ENCODE peak calls at places on chromosomes 7 and 10, in eight cellular contexts. I is K562, D is GM23338, X is IMR-90, F is neuronal stem cell, L is hepatocyte, T is GM23248, Z is trophoblast cell. V is an unnamed sample.

GRCh38 chr7:139603282-139603681 is 79.8 kb downstream of the CLEC2L start:
- DNase-seq in I (no peak), D (no peak), X (no peak), F (no peak), L (no peak), T (no peak), Z (no peak), V (no peak)

GRCh38 chr7:157881062-157881771 is 544.4 kb downstream of the DNAJB6 start:
- DNase-seq in I (no peak), D (no peak), X (no peak), F (no peak), L (no peak), T (no peak), Z (no peak), V (no peak)

GRCh38 chr7:140022582-140023211 is 40.1 kb downstream of the PARP12 start:
- DNase-seq in I (no peak), D (no peak), X (peak), F (no peak), L (no peak), T (no peak), Z (no peak), V (no peak)

GRCh38 chr10:70053212-70053895 is 708 bp downstream of the MACROH2A2 start:
- DNase-seq in I (no peak), D (peak), X (no peak), F (peak), L (peak), T (peak), Z (no peak), V (no peak)

GRCh38 chr10:102235598-102235920 is 5.8 kb downstream of the PITX3 start:
- DNase-seq in I (no peak), D (no peak), X (peak), F (no peak), L (no peak), T (peak), Z (no peak), V (no peak)

GRCh38 chr10:80468002-80468401 is 13.9 kb downstream of the TSPAN14 start:
- DNase-seq in I (peak), D (peak), X (no peak), F (no peak), L (no peak), T (no peak), Z (no peak), V (peak)

GRCh38 chr10:10007972-10008371 is 1009.7 kb upstream of the CELF2 start:
- DNase-seq in I (no peak), D (no peak), X (no peak), F (no peak), L (no peak), T (no peak), Z (no peak), V (peak)

GRCh38 chr7:156842740-156843140 is 50.2 kb downstream of the LMBR1 start:
- DNase-seq in I (peak), D (peak), X (no peak), F (no peak), L (no peak), T (no peak), Z (peak), V (no peak)

GRCh38 chr7:28979791-28980190 is 21.7 kb upstream of the TRIL start:
- DNase-seq in I (no peak), D (no peak), X (no peak), F (no peak), L (no peak), T (no peak), Z (peak), V (no peak)

GRCh38 chr10:128485701-128486235 is 359.5 kb upstream of the MKI67 start:
- DNase-seq in I (no peak), D (no peak), X (no peak), F (no peak), L (no peak), T (no peak), Z (no peak), V (no peak)

GRCh38 chr10:59376817-59377340 is 14.5 kb upstream of the FAM13C start:
- DNase-seq in I (no peak), D (no peak), X (no peak), F (no peak), L (no peak), T (no peak), Z (no peak), V (no peak)

GRCh38 chr7:128217030-128217805 is 23.9 kb upstream of the LEP start:
- DNase-seq in I (peak), D (peak), X (peak), F (no peak), L (no peak), T (peak), Z (peak), V (no peak)

GRCh38 chr10:114498413-114499111 is 94.3 kb upstream of the AFAP1L2 start:
- DNase-seq in I (no peak), D (no peak), X (no peak), F (no peak), L (no peak), T (no peak), Z (no peak), V (no peak)

GRCh38 chr7:121451367-121452073 is 55.4 kb upstream of the FAM3C start:
- DNase-seq in I (no peak), D (no peak), X (no peak), F (no peak), L (no peak), T (no peak), Z (no peak), V (no peak)
- H2AFZ ChIP-seq in I (no peak), D (peak), X (no peak), F (no peak), L (no peak), T (no peak), Z (no peak), V (no peak)

GRCh38 chr10:34116780-34117179 is 698.3 kb downstream of the PARD3 start:
- DNase-seq in I (no peak), D (peak), X (no peak), F (no peak), L (peak), T (no peak), Z (no peak), V (no peak)
- H3K4me2 ChIP-seq in I (no peak), D (no peak), X (peak), F (no peak), L (peak), T (no peak), Z (no peak), V (no peak)

GRCh38 chr10:88428976-88429375 is 154.1 kb downstream of the RNLS start:
- DNase-seq in I (no peak), D (no peak), X (no peak), F (no peak), L (no peak), T (no peak), Z (no peak), V (no peak)

GRCh38 chr10:88431103-88431502 is 152.0 kb downstream of the RNLS start:
- DNase-seq in I (no peak), D (no peak), X (no peak), F (no peak), L (no peak), T (no peak), Z (no peak), V (no peak)

GRCh38 chr10:88424881-88425280 is 158.2 kb downstream of the RNLS start:
- DNase-seq in I (no peak), D (no peak), X (no peak), F (no peak), L (no peak), T (no peak), Z (no peak), V (no peak)

GRCh38 chr10:88427024-88427423 is 156.1 kb downstream of the RNLS start:
- DNase-seq in I (no peak), D (no peak), X (no peak), F (no peak), L (no peak), T (no peak), Z (no peak), V (no peak)

GRCh38 chr10:88428442-88428841 is 154.7 kb downstream of the RNLS start:
- DNase-seq in I (no peak), D (no peak), X (no peak), F (no peak), L (no peak), T (peak), Z (no peak), V (no peak)
- H2AFZ ChIP-seq in I (no peak), D (no peak), X (no peak), F (no peak), L (no peak), T (no peak), Z (no peak), V (no peak)

DNA sequence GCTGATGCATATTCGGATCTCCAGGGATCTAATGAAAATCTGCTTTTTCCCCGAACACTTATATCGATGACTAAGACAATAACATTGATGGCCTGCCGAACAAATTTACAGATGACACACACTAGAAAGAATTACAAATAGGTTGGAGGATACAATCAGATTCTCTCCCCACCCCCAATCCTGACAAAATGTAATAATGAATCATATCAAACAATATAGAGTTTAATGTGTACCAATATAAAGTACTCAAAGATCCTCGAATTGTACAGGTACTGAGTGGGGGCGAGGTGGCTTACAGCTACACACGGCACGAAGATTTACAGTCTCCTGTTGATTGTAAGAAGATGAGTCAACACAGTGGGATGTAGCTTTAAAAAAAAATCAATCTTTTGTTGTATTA is 182.7 kb upstream of the MKLN1 start:
- DNase-seq in I (no peak), D (no peak), X (peak), F (no peak), L (no peak), T (no peak), Z (no peak), V (no peak)
- H3K4me2 ChIP-seq in I (no peak), D (no peak), X (no peak), F (no peak), L (no peak), T (no peak), Z (no peak), V (no peak)

DNA sequence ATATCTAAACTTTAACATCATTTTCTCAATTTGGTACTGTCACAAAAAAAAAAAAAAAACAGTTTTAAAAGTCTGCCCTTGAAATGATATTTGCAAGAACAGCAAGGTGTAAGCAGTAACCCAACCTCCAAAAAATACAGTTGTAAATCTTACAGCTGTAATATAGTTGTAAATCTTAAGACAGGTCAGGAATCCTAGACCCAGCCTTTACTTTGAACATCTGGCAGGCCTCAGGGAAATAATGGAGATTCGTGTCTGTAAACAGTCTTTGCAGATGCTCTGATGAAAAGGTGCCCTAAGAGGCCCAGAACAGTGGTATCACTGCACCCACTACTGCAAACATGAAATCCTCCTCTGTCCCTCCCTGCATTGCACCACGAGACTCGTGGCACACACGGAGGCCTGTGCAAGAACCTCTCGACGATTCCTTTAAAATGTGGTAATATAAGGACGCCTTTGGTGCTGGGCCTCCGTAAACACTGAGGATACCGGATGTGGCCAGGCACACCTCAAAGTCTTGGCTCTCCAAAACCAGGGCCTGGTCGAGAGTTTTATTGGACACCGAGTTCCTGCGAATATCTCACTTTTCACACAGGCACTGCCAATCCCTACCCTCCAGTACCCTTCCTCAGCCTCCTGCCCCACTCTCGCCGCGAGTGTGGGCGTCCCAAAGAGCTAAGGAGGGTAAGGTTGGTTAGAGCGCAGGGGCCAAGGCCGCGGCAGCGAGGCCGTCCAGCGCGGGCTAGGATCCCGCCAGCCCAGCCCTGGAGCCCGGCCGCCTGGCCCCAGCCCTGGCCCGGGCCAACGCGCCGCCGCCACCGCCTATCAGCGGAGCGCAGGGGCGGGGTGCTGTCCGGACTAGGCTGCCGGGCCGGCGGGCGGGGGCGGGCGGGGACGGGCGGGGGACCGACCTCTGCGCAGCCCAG is 475 bp upstream of the REEP3 start:
- DNase-seq in I (peak), D (peak), X (peak), F (peak), L (peak), T (peak), Z (peak), V (peak)
- H2AFZ ChIP-seq in I (peak), D (peak), X (peak), F (peak), L (peak), T (peak), Z (peak), V (peak)

DNA sequence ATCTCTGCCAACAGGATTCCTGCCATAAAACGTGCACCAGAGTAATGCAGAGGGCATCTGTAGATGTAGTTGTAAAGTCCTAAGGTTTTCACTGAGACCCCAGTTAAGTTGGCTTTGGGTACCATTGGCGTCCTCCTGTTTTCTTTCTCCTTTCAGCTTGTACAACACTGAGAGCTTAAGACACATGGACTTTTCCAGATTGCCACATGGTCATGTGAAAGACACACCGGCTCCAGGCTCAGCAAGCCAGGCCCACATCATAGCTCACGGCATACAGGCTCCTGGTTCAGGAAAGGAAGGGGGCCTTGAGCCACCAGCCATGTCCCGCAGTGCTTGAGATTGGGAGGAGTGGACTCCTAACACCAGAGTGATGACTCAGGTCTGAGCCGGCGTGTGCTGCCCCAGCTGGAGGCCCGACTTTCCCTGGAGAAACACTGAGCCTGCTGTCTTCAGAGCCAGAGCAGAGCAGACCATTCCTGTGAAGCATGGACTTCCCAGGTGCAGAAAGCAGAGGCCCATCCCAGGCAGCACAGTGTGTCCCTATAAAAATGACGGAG is 252.7 kb downstream of the PRPF18 start:
- DNase-seq in I (no peak), D (no peak), X (peak), F (no peak), L (peak), T (peak), Z (peak), V (no peak)
- H3K4me2 ChIP-seq in I (no peak), D (no peak), X (peak), F (no peak), L (no peak), T (peak), Z (no peak), V (no peak)

GRCh38 chr7:151686826-151687225 is 167.1 kb upstream of the RHEB start:
- DNase-seq in I (no peak), D (no peak), X (no peak), F (no peak), L (no peak), T (peak), Z (peak), V (no peak)

GRCh38 chr7:151686016-151686766 is 166.5 kb upstream of the RHEB start:
- DNase-seq in I (no peak), D (no peak), X (no peak), F (no peak), L (peak), T (peak), Z (peak), V (no peak)

GRCh38 chr7:151689196-151689971 is 169.7 kb upstream of the RHEB start:
- DNase-seq in I (no peak), D (no peak), X (no peak), F (no peak), L (no peak), T (no peak), Z (no peak), V (no peak)

GRCh38 chr7:151688236-151688780 is 168.6 kb upstream of the RHEB start:
- DNase-seq in I (no peak), D (no peak), X (no peak), F (no peak), L (no peak), T (no peak), Z (no peak), V (no peak)

GRCh38 chr7:151687523-151688235 is 168.0 kb upstream of the RHEB start:
- DNase-seq in I (peak), D (peak), X (peak), F (peak), L (peak), T (peak), Z (peak), V (no peak)
- H2AFZ ChIP-seq in I (peak), D (peak), X (peak), F (no peak), L (no peak), T (peak), Z (peak), V (no peak)

GRCh38 chr10:29081231-29081630 is 207.6 kb upstream of the LYZL1 start:
- DNase-seq in I (no peak), D (no peak), X (no peak), F (no peak), L (no peak), T (no peak), Z (no peak), V (no peak)
- H3K4me2 ChIP-seq in I (no peak), D (no peak), X (no peak), F (no peak), L (no peak), T (no peak), Z (no peak), V (no peak)

GRCh38 chr7:88015309-88015708 is 81.3 kb downstream of the ADAM22 start:
- DNase-seq in I (no peak), D (no peak), X (no peak), F (no peak), L (no peak), T (no peak), Z (no peak), V (no peak)

DNA sequence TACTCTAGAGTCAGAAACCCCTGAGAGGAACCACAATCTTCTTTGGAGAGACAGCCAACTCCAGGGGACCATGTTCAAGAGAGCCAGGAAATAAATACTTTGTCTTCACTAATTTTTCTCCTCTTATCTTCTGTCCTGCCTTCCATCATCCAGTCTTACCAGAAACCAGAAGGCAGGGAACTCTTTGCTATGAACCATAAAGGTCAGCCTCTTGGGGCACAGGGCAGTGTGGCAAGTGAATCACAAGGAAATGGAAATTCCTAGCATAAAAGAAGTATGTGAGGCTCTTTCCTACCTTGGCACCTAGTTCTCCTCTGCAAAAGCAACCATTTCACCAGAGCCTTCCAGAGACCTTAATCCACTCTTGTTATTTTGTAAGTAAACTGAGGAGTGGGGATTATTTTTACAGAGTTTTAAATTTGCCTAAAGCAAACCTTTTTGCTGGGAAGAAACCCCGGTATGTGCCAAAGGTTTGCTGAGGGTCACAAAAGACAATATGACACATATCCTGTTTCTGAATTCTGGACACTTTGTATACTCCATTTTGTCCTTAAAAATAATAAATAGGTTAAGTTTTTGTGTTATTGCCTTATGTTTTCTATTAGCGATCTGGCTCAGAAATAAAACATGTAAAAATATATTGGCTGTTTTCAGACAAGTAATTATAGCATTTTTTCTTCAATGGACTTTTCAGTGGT is 87.1 kb downstream of the ADAM22 start:
- DNase-seq in I (no peak), D (no peak), X (no peak), F (no peak), L (no peak), T (no peak), Z (no peak), V (no peak)
- H2AFZ ChIP-seq in I (no peak), D (no peak), X (no peak), F (no peak), L (no peak), T (no peak), Z (no peak), V (no peak)

DNA sequence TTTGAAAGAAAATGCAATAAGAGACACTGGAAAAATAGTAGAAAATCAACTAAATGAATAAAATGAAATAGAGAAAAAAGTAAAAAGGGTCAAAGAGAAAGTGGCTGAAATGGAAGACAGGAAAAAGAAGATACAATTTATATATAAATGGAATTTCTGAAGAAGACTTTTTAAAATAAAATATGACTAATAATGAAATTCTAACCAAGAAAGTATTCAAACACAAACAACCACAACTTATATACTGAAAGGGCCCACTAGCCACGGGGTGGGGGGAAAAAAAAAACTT is 232.1 kb downstream of the IMMP2L start:
- DNase-seq in I (no peak), D (no peak), X (no peak), F (no peak), L (no peak), T (no peak), Z (no peak), V (no peak)
- H3K4me2 ChIP-seq in I (no peak), D (no peak), X (no peak), F (no peak), L (no peak), T (no peak), Z (no peak), V (no peak)

V was measured in DND-41.